ENCODE peak calls at places on chromosomes 5 and 9, in seven cellular contexts. U, W, Y, L, B, T and O are unnamed samples.

GRCh38 chr9:88835038-88835466 is 156.2 kb upstream of the S1PR3 start:
- DNase-seq in U (no peak), W (no peak), Y (no peak), L (no peak), B (no peak), T (no peak), O (no peak)

GRCh38 chr9:3247211-3247610 is 278.6 kb downstream of the RFX3 start:
- DNase-seq in U (no peak), W (no peak), Y (no peak), L (no peak), B (no peak), T (no peak), O (no peak)

GRCh38 chr5:181114844-181115778 is 15.9 kb downstream of the OR2V1 start:
- DNase-seq in U (no peak), W (peak; percentile 58), Y (peak; percentile 74), L (no peak), B (no peak), T (no peak), O (no peak)

GRCh38 chr5:135238622-135239460 is 160.2 kb downstream of the MACROH2A1 start:
- DNase-seq in U (no peak), W (no peak), Y (no peak), L (no peak), B (no peak), T (no peak), O (no peak)

GRCh38 chr5:143471041-143471509 is 67.6 kb upstream of the NR3C1 start:
- DNase-seq in U (no peak), W (peak; percentile 57), Y (no peak), L (no peak), B (no peak), T (no peak), O (no peak)

GRCh38 chr9:131744171-131744714 is 4.4 kb upstream of the RAPGEF1 start:
- DNase-seq in U (no peak), W (peak; percentile 57), Y (no peak), L (no peak), B (no peak), T (no peak), O (no peak)

GRCh38 chr9:83708515-83709158 is 879 bp upstream of the UBQLN1 start:
- DNase-seq in U (peak; percentile 53), W (peak; percentile 72), Y (peak; percentile 62), L (no peak), B (peak; percentile 10), T (peak; percentile 63), O (peak; percentile 49)

GRCh38 chr5:1509346-1510085 is 14.2 kb downstream of the LPCAT1 start:
- DNase-seq in U (no peak), W (no peak), Y (no peak), L (no peak), B (no peak), T (no peak), O (no peak)

GRCh38 chr5:149931992-149932436 is 12.6 kb downstream of the PDE6A start:
- DNase-seq in U (no peak), W (no peak), Y (no peak), L (no peak), B (no peak), T (no peak), O (no peak)

GRCh38 chr5:107546685-107547084 is 124.1 kb downstream of the EFNA5 start:
- DNase-seq in U (no peak), W (no peak), Y (no peak), L (no peak), B (no peak), T (no peak), O (no peak)